ENCODE peak calls at places on chromosomes 6 and 20, in five cellular contexts. F, E, R, C and A are unnamed samples.

GRCh38 chr6:144149894-144150672 is at the start of gene STX11:
- DNase-seq in R (no peak), E (peak), C (peak), F (peak), A (peak)

GRCh38 chr20:35226775-35227681 is 538 bp downstream of the MMP24 start:
- DNase-seq in C (peak), R (no peak), F (peak), E (peak), A (peak)

GRCh38 chr6:13554929-13555333 is 19.5 kb upstream of the SIRT5 start:
- DNase-seq in F (peak), R (no peak), E (peak), C (peak), A (peak)

GRCh38 chr20:33765099-33765498 is 33.3 kb downstream of the ZNF341 start:
- DNase-seq in C (no peak), F (no peak), R (no peak), E (no peak), A (no peak)

GRCh38 chr20:63641792-63642517 is 11.3 kb downstream of the STMN3 start:
- DNase-seq in R (peak), F (peak), C (peak), E (peak), A (peak)

GRCh38 chr6:16670183-16670582 is 91.1 kb downstream of the ATXN1 start:
- DNase-seq in R (no peak), F (no peak), E (no peak), C (no peak), A (no peak)

GRCh38 chr6:134622382-134623173 is 304.7 kb upstream of the SGK1 start:
- DNase-seq in R (no peak), F (no peak), C (no peak), E (no peak), A (no peak)

GRCh38 chr6:130680118-130680517 is 147.1 kb upstream of the SMLR1 start:
- DNase-seq in E (no peak), R (no peak), F (no peak), C (peak), A (no peak)

GRCh38 chr6:105835373-105835772 is 250.8 kb upstream of the PRDM1 start:
- DNase-seq in E (peak), R (no peak), C (no peak), F (peak), A (peak)

GRCh38 chr6:139539852-139540251 is 165.4 kb upstream of the CITED2 start:
- DNase-seq in F (no peak), C (peak), E (peak), R (no peak), A (peak)

GRCh38 chr20:22106308-22106938 is 401.0 kb downstream of the PAX1 start:
- DNase-seq in R (no peak), C (no peak), E (no peak), F (no peak), A (peak)

GRCh38 chr20:50911716-50912115 is 19.5 kb downstream of the ADNP start:
- DNase-seq in F (no peak), E (no peak), C (no peak), R (no peak), A (no peak)

GRCh38 chr6:15426926-15427325 is 181.1 kb downstream of the JARID2 start:
- DNase-seq in E (no peak), F (no peak), R (no peak), C (no peak), A (no peak)

GRCh38 chr20:42836339-42836738 is 353.4 kb downstream of the PTPRT start:
- DNase-seq in R (no peak), E (no peak), F (no peak), C (no peak), A (no peak)

GRCh38 chr20:46161921-46162320 is 43.8 kb downstream of the CD40 start:
- DNase-seq in F (no peak), R (no peak), C (no peak), E (no peak), A (no peak)

GRCh38 chr6:76230711-76231110 is 158.2 kb upstream of the IMPG1 start:
- DNase-seq in R (no peak), C (no peak), F (no peak), E (no peak), A (peak)

GRCh38 chr6:156963712-156964700 is 186.8 kb downstream of the ARID1B start:
- DNase-seq in C (peak), E (peak), F (no peak), R (no peak), A (peak)

GRCh38 chr20:63084563-63084927 is 77.8 kb upstream of the BHLHE23 start:
- DNase-seq in E (no peak), C (no peak), F (no peak), R (no peak), A (no peak)

GRCh38 chr6:113626470-113626869 is 230.7 kb upstream of the MARCKS start:
- DNase-seq in R (no peak), E (no peak), F (no peak), C (no peak), A (no peak)

GRCh38 chr6:37624606-37625574 is 72.8 kb downstream of the MDGA1 start:
- DNase-seq in F (no peak), R (no peak), C (peak), E (peak), A (peak)

GRCh38 chr20:38113401-38114325 is 51.4 kb downstream of the TGM2 start:
- DNase-seq in R (no peak), E (peak), F (peak), C (no peak), A (peak)

GRCh38 chr6:6825986-6826901 is 237.7 kb downstream of the LY86 start:
- DNase-seq in C (peak), R (no peak), F (no peak), E (peak), A (peak)

GRCh38 chr6:135163440-135163738 is 17.7 kb upstream of the MYB start:
- DNase-seq in F (no peak), C (no peak), R (no peak), E (no peak), A (no peak)

GRCh38 chr6:30834643-30835042 is 49.7 kb upstream of the DDR1 start:
- DNase-seq in C (no peak), R (no peak), F (no peak), E (no peak), A (peak)

GRCh38 chr6:134432036-134432435 is 114.1 kb upstream of the SGK1 start:
- DNase-seq in C (no peak), F (no peak), E (no peak), R (no peak), A (no peak)

GRCh38 chr20:36439040-36439730 is 102.1 kb upstream of the MYL9 start:
- DNase-seq in E (peak), R (no peak), C (peak), F (peak), A (peak)

GRCh38 chr20:46751856-46752255 is 42.4 kb downstream of the SLC2A10 start:
- DNase-seq in F (no peak), E (no peak), R (no peak), C (peak), A (no peak)

GRCh38 chr6:130326496-130326895 is 39.3 kb upstream of the TMEM200A start:
- DNase-seq in E (no peak), F (no peak), R (no peak), C (peak), A (peak)

GRCh38 chr20:32067234-32067821 is 15.3 kb downstream of the HCK start:
- DNase-seq in E (no peak), F (no peak), C (peak), R (no peak), A (peak)

GRCh38 chr20:35791823-35792222 is 20.0 kb downstream of the PHF20 start:
- DNase-seq in E (no peak), F (no peak), R (no peak), C (peak), A (no peak)

GRCh38 chr20:21137078-21137477 is 11.2 kb downstream of the KIZ start:
- DNase-seq in F (no peak), R (no peak), C (no peak), E (no peak), A (no peak)

GRCh38 chr20:16490696-16491095 is 82.6 kb downstream of the KIF16B start:
- DNase-seq in F (no peak), C (no peak), R (no peak), E (no peak), A (no peak)

GRCh38 chr6:140434761-140435160 is 1060.3 kb upstream of the CITED2 start:
- DNase-seq in C (no peak), F (no peak), E (no peak), R (no peak), A (peak)

GRCh38 chr20:8855315-8855714 is 213.6 kb upstream of the PLCB4 start:
- DNase-seq in R (no peak), E (peak), F (no peak), C (peak), A (peak)

GRCh38 chr6:38909020-38909730 is 139.4 kb upstream of the GLP1R start:
- DNase-seq in F (no peak), C (no peak), R (no peak), E (peak), A (peak)

GRCh38 chr20:17503501-17504325 is 27.5 kb downstream of the BFSP1 start:
- DNase-seq in E (no peak), C (no peak), F (no peak), R (no peak), A (no peak)